ENCODE peak calls at places on chromosomes 13 and 19, in six cellular contexts. R is astrocyte, B is adrenal gland, U is endodermal cell, M is breast epithelium, T is lower lobe of right lung. Z is an unnamed sample.

GRCh38 chr19:42396248-42396541 is 6.1 kb upstream of the CNFN start:
- DNase-seq in M (no peak), U (no peak), T (no peak), B (no peak), R (no peak), Z (no peak)

GRCh38 chr19:32830231-32831014 is 39.1 kb downstream of the SLC7A9 start:
- DNase-seq in B (no peak), T (no peak), M (no peak), U (no peak), R (peak; percentile 86), Z (no peak)

GRCh38 chr13:50129923-50130685 is 114.9 kb downstream of the KCNRG start:
- DNase-seq in U (peak; percentile 82), T (peak; percentile 58), M (no peak), R (no peak), B (peak; percentile 42), Z (peak; percentile 29)

GRCh38 chr19:35140898-35141626 is 2.0 kb upstream of the FXYD7 start:
- DNase-seq in U (peak; percentile 100), M (peak; percentile 93), B (peak; percentile 93), T (peak; percentile 96), R (peak; percentile 58), Z (peak; percentile 99)

GRCh38 chr13:90403330-90404082 is 944.0 kb upstream of the MIR17HG start:
- DNase-seq in U (no peak), B (no peak), T (no peak), R (no peak), M (no peak), Z (no peak)

GRCh38 chr19:14363203-14364097 is 17.8 kb upstream of the ADGRE5 start:
- DNase-seq in M (peak; percentile 41), B (peak; percentile 45), T (peak; percentile 84), U (peak; percentile 93), R (peak; percentile 48), Z (peak; percentile 72)

GRCh38 chr19:32316034-32316433 is 29.4 kb upstream of the ZNF507 start:
- DNase-seq in R (no peak), B (no peak), U (peak; percentile 80), T (no peak), M (no peak), Z (no peak)

GRCh38 chr13:77751513-77752456 is 54.3 kb downstream of the SLAIN1 start:
- DNase-seq in R (peak; percentile 22), M (no peak), B (peak; percentile 36), T (peak; percentile 42), U (peak; percentile 68), Z (no peak)

GRCh38 chr13:49922301-49922700 is 13.8 kb downstream of the SPRYD7 start:
- DNase-seq in R (no peak), B (no peak), U (no peak), T (no peak), M (no peak), Z (no peak)

GRCh38 chr19:16899566-16900075 is 10.8 kb downstream of the F2RL3 start:
- DNase-seq in U (peak; percentile 87), T (peak; percentile 73), M (no peak), R (no peak), B (no peak), Z (peak; percentile 71)

GRCh38 chr13:66673401-66673800 is 556.7 kb downstream of the PCDH9 start:
- DNase-seq in B (no peak), T (no peak), R (peak; percentile 97), U (no peak), M (no peak), Z (no peak)

GRCh38 chr13:74555291-74556001 is 421.2 kb upstream of the KLF12 start:
- DNase-seq in U (no peak), R (no peak), B (no peak), M (no peak), T (no peak), Z (no peak)

GRCh38 chr13:29707876-29708543 is 112.5 kb upstream of the SLC7A1 start:
- DNase-seq in B (peak; percentile 26), M (no peak), R (no peak), U (peak; percentile 91), T (no peak), Z (peak; percentile 43)

GRCh38 chr13:101425623-101426022 is 9.3 kb upstream of the NALCN start:
- DNase-seq in U (no peak), T (no peak), B (no peak), M (no peak), R (no peak), Z (no peak)

GRCh38 chr19:11519138-11519537 is 9.8 kb downstream of the ECSIT start:
- DNase-seq in B (no peak), R (no peak), U (no peak), M (no peak), T (no peak), Z (no peak)

GRCh38 chr19:45100202-45100600 is 7.2 kb downstream of the PPP1R37 start:
- DNase-seq in T (no peak), B (no peak), U (no peak), R (no peak), M (no peak), Z (no peak)

GRCh38 chr13:113762538-113762937 is 3.5 kb downstream of the TMEM255B start:
- DNase-seq in U (peak; percentile 54), M (no peak), B (no peak), R (no peak), T (no peak), Z (no peak)

GRCh38 chr19:6276447-6276846 is 3.3 kb downstream of the MLLT1 start:
- DNase-seq in U (no peak), B (no peak), M (peak; percentile 47), R (peak; percentile 80), T (no peak), Z (peak; percentile 70)

GRCh38 chr19:51001495-51001894 is at the start of gene KLK8:
- DNase-seq in M (peak; percentile 60), T (no peak), R (no peak), U (peak; percentile 80), B (no peak), Z (no peak)

GRCh38 chr19:11982526-11982925 is 17.7 kb downstream of the ZNF763 start:
- DNase-seq in B (peak; percentile 22), M (no peak), U (no peak), T (no peak), R (no peak), Z (no peak)

GRCh38 chr19:17329061-17329767 is 5.4 kb downstream of the ANO8 start:
- DNase-seq in M (no peak), U (peak; percentile 74), T (no peak), R (no peak), B (no peak), Z (peak; percentile 53)

GRCh38 chr13:91659583-91660415 is 261.4 kb downstream of the GPC5 start:
- DNase-seq in U (no peak), M (no peak), T (no peak), B (no peak), R (no peak), Z (no peak)

GRCh38 chr19:49678970-49679831 is 2.1 kb downstream of the PRMT1 start:
- DNase-seq in U (no peak), R (no peak), T (no peak), B (peak; percentile 39), M (no peak), Z (no peak)

GRCh38 chr13:92549275-92549674 is 677.3 kb upstream of the GPC6 start:
- DNase-seq in B (no peak), R (no peak), T (no peak), U (no peak), M (no peak), Z (no peak)

GRCh38 chr13:97385146-97385545 is 48.8 kb upstream of the RAP2A start:
- DNase-seq in R (peak; percentile 69), T (no peak), B (no peak), U (no peak), M (no peak), Z (no peak)

GRCh38 chr13:84431646-84432045 is 549.4 kb upstream of the SLITRK1 start:
- DNase-seq in B (no peak), R (peak; percentile 81), M (no peak), U (no peak), T (no peak), Z (no peak)

DNA sequence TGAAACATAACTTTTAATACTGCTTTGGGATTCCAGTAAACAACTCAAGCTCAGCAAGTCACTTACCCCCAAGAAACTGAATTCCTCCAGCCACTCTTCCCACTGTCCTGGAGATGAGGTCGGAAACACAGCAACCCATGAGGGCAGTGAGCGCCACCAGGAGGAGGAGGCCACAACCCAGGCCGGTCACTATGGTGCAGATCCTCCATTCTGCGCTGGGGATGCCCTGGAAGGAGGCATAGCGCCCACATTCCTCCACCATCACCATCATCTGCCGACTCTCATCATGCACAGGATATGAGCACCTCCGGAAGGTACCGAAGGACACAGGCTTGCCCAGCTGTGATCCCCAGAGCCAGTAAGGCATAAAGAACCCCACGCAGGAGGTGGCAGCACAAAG is 2.2 kb downstream of the LHFPL6 start:
- DNase-seq in B (no peak), T (no peak), U (peak; percentile 86), R (no peak), M (no peak), Z (no peak)
- TF ChIP-seq CTCF in B (no peak), T (peak; percentile 21), U (peak; percentile 71), R (no peak), M (no peak), Z (no peak)

GRCh38 chr19:37803250-37803854 is 24.0 kb upstream of the ZNF573 start:
- DNase-seq in U (no peak), R (no peak), M (no peak), B (no peak), T (no peak), Z (no peak)
- H3K9me3 ChIP-seq in U (peaks cover 64% of the 10 kb centered on the region), R (peaks cover 36% of the 10 kb centered on the region), M (peaks cover 97% of the 10 kb centered on the region), B (peaks cover 2% of the 10 kb centered on the region), T (peaks cover 93% of the 10 kb centered on the region), Z (peaks cover 94% of the 10 kb centered on the region)

GRCh38 chr19:18701250-18701608 is 17.7 kb downstream of the CRTC1 start:
- DNase-seq in T (no peak), B (no peak), M (no peak), R (no peak), U (no peak), Z (no peak)
- H3K36me3 ChIP-seq in T (no peaks in the 10 kb centered on the region), B (no peaks in the 10 kb centered on the region), M (no peaks in the 10 kb centered on the region), R (no peaks in the 10 kb centered on the region), U (no peaks in the 10 kb centered on the region), Z (no peaks in the 10 kb centered on the region)

GRCh38 chr19:23436318-23436717 is 41.0 kb upstream of the ZNF91 start:
- DNase-seq in T (no peak), R (no peak), M (no peak), U (peak; percentile 69), B (no peak), Z (no peak)
- TF ChIP-seq CTCF in T (no peak), R (no peak), M (no peak), U (peak; percentile 59), B (peak; percentile 6), Z (no peak)

GRCh38 chr19:30520735-30521479 is 148.7 kb downstream of the ZNF536 start:
- DNase-seq in M (no peak), T (no peak), B (no peak), R (no peak), U (no peak), Z (no peak)

GRCh38 chr19:30518965-30519606 is 146.9 kb downstream of the ZNF536 start:
- DNase-seq in B (no peak), M (no peak), T (no peak), U (no peak), R (no peak), Z (no peak)

GRCh38 chr19:30522359-30522758 is 150.2 kb downstream of the ZNF536 start:
- DNase-seq in U (peak; percentile 5), M (no peak), R (no peak), B (no peak), T (no peak), Z (no peak)

GRCh38 chr19:30521937-30522336 is 149.8 kb downstream of the ZNF536 start:
- DNase-seq in T (no peak), R (no peak), M (no peak), B (no peak), U (no peak), Z (no peak)

GRCh38 chr19:30519607-30520205 is 147.5 kb downstream of the ZNF536 start:
- DNase-seq in T (no peak), M (no peak), B (no peak), U (no peak), R (no peak), Z (no peak)
- H3K9me3 ChIP-seq in T (no peaks in the 10 kb centered on the region), M (no peaks in the 10 kb centered on the region), B (no peaks in the 10 kb centered on the region), U (no peaks in the 10 kb centered on the region), R (no peaks in the 10 kb centered on the region), Z (no peaks in the 10 kb centered on the region)

GRCh38 chr13:110549795-110550160 is 11.7 kb downstream of the RAB20 start:
- DNase-seq in T (no peak), B (no peak), U (no peak), M (no peak), R (no peak), Z (no peak)
- H3K36me3 ChIP-seq in T (peaks cover 9% of the 10 kb centered on the region), B (no peaks in the 10 kb centered on the region), U (peaks cover 20% of the 10 kb centered on the region), M (no peaks in the 10 kb centered on the region), R (no peaks in the 10 kb centered on the region), Z (no peaks in the 10 kb centered on the region)

Z was measured in mucosa of descending colon.